ENCODE peak calls at places on chromosomes 5 and 9, in five cellular contexts. S is MV-4-11, R is KBM-7, V is right cardiac atrium, Y is progenitor cell of endocrine pancreas. M is an unnamed sample.

GRCh38 chr5:95818181-95819147 is 4.1 kb downstream of the GLRX start:
- DNase-seq in S (peak; percentile 97), R (peak; percentile 78), V (no peak), Y (no peak), M (peak; percentile 98)

GRCh38 chr9:136140966-136141365 is 22.3 kb upstream of the TMEM250 start:
- DNase-seq in S (no peak), R (no peak), V (peak; percentile 85), Y (no peak), M (no peak)

GRCh38 chr9:100229561-100229960 is 123.2 kb downstream of the TEX10 start:
- DNase-seq in S (no peak), R (no peak), V (no peak), Y (no peak), M (no peak)

GRCh38 chr9:120580591-120580896 is 577 bp upstream of the CDK5RAP2 start:
- DNase-seq in S (no peak), R (no peak), V (no peak), Y (no peak), M (no peak)

GRCh38 chr5:135124128-135124527 is 90.1 kb upstream of the PITX1 start:
- DNase-seq in S (no peak), R (no peak), V (no peak), Y (no peak), M (no peak)

GRCh38 chr5:102453716-102454115 is 45.1 kb downstream of the SLCO6A1 start:
- DNase-seq in S (peak; percentile 65), R (peak; percentile 29), V (no peak), Y (no peak), M (peak; percentile 39)

GRCh38 chr5:119396265-119396664 is 40.4 kb downstream of the TNFAIP8 start:
- DNase-seq in S (no peak), R (no peak), V (no peak), Y (no peak), M (no peak)

GRCh38 chr5:41686191-41686590 is 175.8 kb upstream of the PLCXD3 start:
- DNase-seq in S (no peak), R (no peak), V (no peak), Y (no peak), M (no peak)

GRCh38 chr9:131545003-131545785 is at the start of gene PRRT1B:
- DNase-seq in S (no peak), R (no peak), V (no peak), Y (peak; percentile 65), M (no peak)

GRCh38 chr5:132766806-132767055 is 10.3 kb downstream of the SEPTIN8 start:
- DNase-seq in S (no peak), R (no peak), V (no peak), Y (no peak), M (no peak)

GRCh38 chr9:20604561-20604960 is 17.7 kb downstream of the MLLT3 start:
- DNase-seq in S (no peak), R (no peak), V (no peak), Y (no peak), M (no peak)

GRCh38 chr9:127974769-127975261 is 6.0 kb downstream of the EEIG1 start:
- DNase-seq in S (no peak), R (no peak), V (peak; percentile 82), Y (no peak), M (no peak)

GRCh38 chr5:131460867-131461572 is 174.0 kb downstream of the RAPGEF6 start:
- DNase-seq in S (no peak), R (no peak), V (no peak), Y (no peak), M (no peak)

GRCh38 chr9:21688108-21689102 is 114.0 kb upstream of the MTAP start:
- DNase-seq in S (no peak), R (no peak), V (peak; percentile 49), Y (no peak), M (no peak)

GRCh38 chr5:147051193-147051592 is 172.6 kb upstream of the PPP2R2B start:
- DNase-seq in S (peak; percentile 40), R (peak; percentile 0), V (no peak), Y (no peak), M (no peak)

GRCh38 chr5:143694357-143694756 is 117.6 kb upstream of the HMHB1 start:
- DNase-seq in S (no peak), R (no peak), V (no peak), Y (no peak), M (no peak)

GRCh38 chr5:142970440-142970788 is 200.2 kb downstream of the ARHGAP26 start:
- DNase-seq in S (no peak), R (no peak), V (no peak), Y (no peak), M (no peak)

M was measured in Kasumi-1.